ENCODE peak calls at places on chromosomes 5 and 9, in four cellular contexts. One of them, this sample, is unnamed.

GRCh38 chr9:112142420-112142819 is 32.7 kb downstream of the SUSD1 start:
- DNase-seq in Kasumi-1: no peak
- DNase-seq in pulmonary artery endothelial cell: no peak
- DNase-seq in HFFc6: no peak
- DNase-seq in this sample: no peak

GRCh38 chr9:21294325-21294724 is 10.8 kb downstream of the IFNA5 start:
- DNase-seq in Kasumi-1: no peak
- DNase-seq in pulmonary artery endothelial cell: no peak
- DNase-seq in HFFc6: peak; percentile 10
- DNase-seq in this sample: peak; percentile 50

GRCh38 chr9:70421020-70421271 is 6.5 kb upstream of the KLF9 start:
- DNase-seq in Kasumi-1: no peak
- DNase-seq in pulmonary artery endothelial cell: no peak
- DNase-seq in HFFc6: no peak
- DNase-seq in this sample: no peak

GRCh38 chr9:120571443-120572257 is 8.3 kb downstream of the CDK5RAP2 start:
- DNase-seq in Kasumi-1: no peak
- DNase-seq in pulmonary artery endothelial cell: peak; percentile 19
- DNase-seq in HFFc6: no peak
- DNase-seq in this sample: no peak

GRCh38 chr5:371811-372555 is 50.5 kb downstream of the AHRR start:
- DNase-seq in Kasumi-1: peak; percentile 93
- DNase-seq in pulmonary artery endothelial cell: no peak
- DNase-seq in HFFc6: no peak
- DNase-seq in this sample: peak; percentile 95

GRCh38 chr9:137138058-137138697 is 776 bp upstream of the GRIN1 start:
- DNase-seq in Kasumi-1: no peak
- DNase-seq in pulmonary artery endothelial cell: no peak
- DNase-seq in HFFc6: no peak
- DNase-seq in this sample: no peak

GRCh38 chr5:135246923-135247795 is 151.9 kb downstream of the MACROH2A1 start:
- DNase-seq in Kasumi-1: no peak
- DNase-seq in pulmonary artery endothelial cell: peak; percentile 66
- DNase-seq in HFFc6: peak; percentile 95
- DNase-seq in this sample: peak; percentile 85

GRCh38 chr9:127187231-127187956 is 65.0 kb upstream of the ANGPTL2 start:
- DNase-seq in Kasumi-1: no peak
- DNase-seq in pulmonary artery endothelial cell: peak; percentile 78
- DNase-seq in HFFc6: peak; percentile 97
- DNase-seq in this sample: no peak

GRCh38 chr5:157611571-157612067 is 36.0 kb upstream of the ADAM19 start:
- DNase-seq in Kasumi-1: no peak
- DNase-seq in pulmonary artery endothelial cell: no peak
- DNase-seq in HFFc6: no peak
- DNase-seq in this sample: peak; percentile 3

GRCh38 chr9:84736076-84736475 is 66.5 kb downstream of the NTRK2 start:
- DNase-seq in Kasumi-1: no peak
- DNase-seq in pulmonary artery endothelial cell: no peak
- DNase-seq in HFFc6: no peak
- DNase-seq in this sample: no peak

GRCh38 chr5:366541-367357 is 45.2 kb downstream of the AHRR start:
- DNase-seq in Kasumi-1: no peak
- DNase-seq in pulmonary artery endothelial cell: no peak
- DNase-seq in HFFc6: no peak
- DNase-seq in this sample: peak; percentile 86

GRCh38 chr9:130946778-130947617 is 8.0 kb upstream of the FIBCD1 start:
- DNase-seq in Kasumi-1: no peak
- DNase-seq in pulmonary artery endothelial cell: no peak
- DNase-seq in HFFc6: no peak
- DNase-seq in this sample: no peak